ENCODE peak calls at places on chromosomes 13 and 19, in five cellular contexts. L is H9; I is A549; A is CD8-positive, alpha-beta memory T cell; X is psoas muscle. H is an unnamed sample.
A peak's percentile ranks its signal among the peaks of the same experiment; 100 is the strongest.

GRCh38 chr13:30850204-30850866 is 55.7 kb upstream of the MEDAG start:
- DNase-seq in L (no peak), I (no peak), A (no peak), X (no peak), H (no peak)

GRCh38 chr13:23463631-23464030 is 30.1 kb upstream of the SACS start:
- DNase-seq in L (no peak), X (no peak), I (no peak), A (no peak), H (no peak)

GRCh38 chr19:13208131-13208963 is 58.1 kb downstream of the IER2 start:
- DNase-seq in L (no peak), I (no peak), X (no peak), A (no peak), H (peak; percentile 70)

GRCh38 chr13:37492741-37493514 is 105.6 kb downstream of the POSTN start:
- DNase-seq in A (no peak), L (no peak), I (no peak), X (no peak), H (no peak)

GRCh38 chr19:40147693-40148347 is 43.4 kb upstream of the MAP3K10 start:
- DNase-seq in L (no peak), A (no peak), X (no peak), I (no peak), H (no peak)

GRCh38 chr19:17351815-17352435 is 14.6 kb downstream of the GTPBP3 start:
- DNase-seq in I (no peak), L (no peak), A (no peak), X (no peak), H (peak; percentile 49)

GRCh38 chr13:39767791-39768564 is 112.5 kb downstream of the COG6 start:
- DNase-seq in X (no peak), L (no peak), A (no peak), I (no peak), H (no peak)

GRCh38 chr13:31987535-31988170 is 43.9 kb upstream of the FRY start:
- DNase-seq in L (no peak), I (no peak), X (no peak), A (no peak), H (no peak)

GRCh38 chr19:13981021-13981420 is 25.1 kb downstream of the RFX1 start:
- DNase-seq in X (no peak), I (no peak), L (no peak), A (no peak), H (no peak)

GRCh38 chr19:14519860-14520407 is 1.7 kb upstream of the DNAJB1 start:
- DNase-seq in L (no peak), I (no peak), X (no peak), A (no peak), H (no peak)

GRCh38 chr13:36774895-36775294 is 44.1 kb upstream of the RFXAP start:
- DNase-seq in L (no peak), I (no peak), A (no peak), X (no peak), H (no peak)

GRCh38 chr19:13938361-13939027 is at the start of gene PODNL1:
- DNase-seq in I (no peak), X (no peak), L (no peak), A (no peak), H (peak; percentile 66)

GRCh38 chr19:4318460-4318859 is 14.1 kb downstream of the FSD1 start:
- DNase-seq in A (no peak), L (no peak), I (no peak), X (no peak), H (no peak)

GRCh38 chr13:67101730-67102467 is 128.2 kb downstream of the PCDH9 start:
- DNase-seq in L (no peak), I (no peak), A (no peak), X (no peak), H (no peak)

GRCh38 chr19:6767357-6768235 is at the start of gene SH2D3A:
- DNase-seq in X (peak; percentile 74), I (peak; percentile 77), A (peak; percentile 94), L (peak; percentile 98), H (peak; percentile 61)

GRCh38 chr19:5062195-5062594 is 93.3 kb downstream of the KDM4B start:
- DNase-seq in A (no peak), I (no peak), L (no peak), X (no peak), H (peak; percentile 51)

GRCh38 chr19:38687837-38688378 is 40.5 kb downstream of the ACTN4 start:
- DNase-seq in A (no peak), X (no peak), L (no peak), I (no peak), H (peak; percentile 4)

GRCh38 chr19:38684862-38685665 is 37.6 kb downstream of the ACTN4 start:
- DNase-seq in X (no peak), I (no peak), A (no peak), L (no peak), H (no peak)

GRCh38 chr19:38684078-38684861 is 36.8 kb downstream of the ACTN4 start:
- DNase-seq in L (peak; percentile 46), I (peak; percentile 100), X (peak; percentile 87), A (peak; percentile 48), H (no peak)

GRCh38 chr19:38686530-38686888 is 39.1 kb downstream of the ACTN4 start:
- DNase-seq in X (no peak), L (peak; percentile 44), A (peak; percentile 62), I (no peak), H (peak; percentile 16)

GRCh38 chr19:38685666-38686529 is 38.4 kb downstream of the ACTN4 start:
- DNase-seq in A (peak; percentile 36), I (peak; percentile 94), L (peak; percentile 56), X (no peak), H (no peak)
- H3K4me1 ChIP-seq in A (peaks cover 57% of the 10 kb centered on the region), I (peaks cover 90% of the 10 kb centered on the region), L (peaks cover 15% of the 10 kb centered on the region), X (peaks cover 79% of the 10 kb centered on the region), H (peaks cover 55% of the 10 kb centered on the region)

DNA sequence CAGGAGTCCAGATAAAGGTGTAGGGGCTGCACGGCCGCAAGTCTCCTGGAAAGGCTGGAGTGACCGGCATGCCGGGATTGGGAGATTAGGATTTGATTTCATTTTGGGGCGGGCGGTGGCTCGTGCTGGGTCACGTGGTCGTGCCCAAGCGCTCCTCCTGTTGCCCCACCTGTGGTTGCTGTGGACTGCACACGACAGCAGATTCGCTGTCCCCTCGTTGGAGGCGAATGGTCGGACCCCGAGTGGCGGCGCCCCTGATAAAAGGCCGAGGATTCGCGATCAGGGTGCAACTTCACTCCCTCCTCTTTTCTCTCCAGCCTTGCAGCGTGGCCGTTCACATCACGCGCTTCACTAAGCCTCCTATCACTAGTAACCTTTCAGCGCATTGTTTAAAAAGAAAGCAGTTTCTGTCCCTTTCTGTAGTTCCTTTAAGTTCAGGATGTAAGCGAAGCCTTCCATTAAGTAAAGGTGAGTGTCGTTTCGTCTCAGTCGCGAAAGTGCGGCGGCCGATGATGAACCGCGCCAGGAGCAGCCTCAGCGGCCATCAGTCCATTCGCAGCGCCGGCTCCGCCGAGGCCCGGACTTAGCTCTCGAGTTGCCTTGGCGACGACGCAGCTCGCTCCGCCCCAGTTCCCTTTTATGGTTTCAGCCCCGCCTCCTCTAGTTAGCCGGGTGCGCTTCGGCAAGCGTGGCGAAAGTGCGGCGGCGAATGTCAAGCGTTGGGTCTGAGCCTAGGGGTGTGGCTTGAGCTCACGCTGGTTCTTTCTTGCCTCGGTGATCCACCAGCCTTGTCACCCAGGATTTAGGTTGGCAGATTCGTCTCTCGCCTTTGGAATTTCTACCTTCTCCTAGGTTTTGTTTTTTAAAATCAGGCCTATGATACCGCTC is 1.7 kb upstream of the PPP1R37 start:
- DNase-seq in L (peak; percentile 99), X (peak; percentile 99), A (peak; percentile 95), I (peak; percentile 99), H (peak; percentile 100)
- H3K4me1 ChIP-seq in L (no peaks in the 10 kb centered on the region), X (peaks cover 32% of the 10 kb centered on the region), A (peaks cover 65% of the 10 kb centered on the region), I (peaks cover 32% of the 10 kb centered on the region), H (peaks cover 4% of the 10 kb centered on the region)

GRCh38 chr13:110530839-110531499 is 30.6 kb downstream of the RAB20 start:
- DNase-seq in X (no peak), I (no peak), A (no peak), L (no peak), H (no peak)
- H3K4me1 ChIP-seq in X (no peaks in the 10 kb centered on the region), I (peaks cover 3% of the 10 kb centered on the region), A (peaks cover 2% of the 10 kb centered on the region), L (no peaks in the 10 kb centered on the region), H (peaks cover 4% of the 10 kb centered on the region)

DNA sequence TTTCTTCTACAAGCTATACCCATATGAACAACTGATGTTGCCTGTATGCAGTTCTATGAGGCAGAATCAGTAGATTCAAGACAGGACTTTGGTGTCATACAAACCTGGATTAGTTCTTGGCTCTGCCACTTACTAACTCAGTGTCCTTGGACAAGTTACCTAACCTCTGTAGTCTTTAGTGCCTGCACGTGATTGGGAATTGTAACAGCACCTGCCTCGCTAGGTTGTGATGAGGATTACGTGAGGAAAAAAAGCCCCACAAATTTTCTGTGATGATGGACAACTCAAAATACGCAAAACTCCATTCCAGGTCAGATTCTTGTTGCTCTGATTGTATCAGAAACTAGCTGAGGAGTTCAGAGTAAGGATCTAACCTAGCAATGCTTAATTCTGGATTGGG is 89.3 kb downstream of the LRCH1 start:
- DNase-seq in I (no peak), A (no peak), L (no peak), X (no peak), H (no peak)
- H3K4me1 ChIP-seq in I (peaks cover 50% of the 10 kb centered on the region), A (no peaks in the 10 kb centered on the region), L (peaks cover 2% of the 10 kb centered on the region), X (peaks cover 38% of the 10 kb centered on the region), H (peaks cover 17% of the 10 kb centered on the region)

DNA sequence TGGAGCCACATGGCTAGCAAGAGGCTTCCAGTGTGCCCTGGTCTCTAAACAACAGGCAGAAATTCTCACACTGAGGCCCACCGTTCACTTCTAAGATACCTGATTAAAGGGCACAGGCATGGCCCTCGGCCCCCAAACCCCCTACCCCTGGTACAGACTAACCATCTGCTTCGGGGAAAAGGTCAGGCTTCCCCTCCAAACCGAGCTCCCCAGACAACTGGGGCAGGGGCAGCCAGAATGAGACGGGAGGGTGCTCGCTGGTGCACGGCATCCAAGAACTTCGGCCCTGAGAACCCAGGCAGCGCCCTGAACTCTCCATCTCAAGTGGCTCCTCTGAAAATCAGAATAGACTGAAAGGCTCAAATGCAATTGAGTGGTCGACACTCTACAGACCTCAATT is 5.6 kb downstream of the PPP6R1 start:
- DNase-seq in I (no peak), L (no peak), A (no peak), X (peak; percentile 14), H (no peak)
- H3K4me1 ChIP-seq in I (peaks cover 38% of the 10 kb centered on the region), L (peaks cover 12% of the 10 kb centered on the region), A (peaks cover 88% of the 10 kb centered on the region), X (peaks cover 55% of the 10 kb centered on the region), H (peaks cover 16% of the 10 kb centered on the region)

H was measured in right cardiac atrium.